ENCODE peak calls at places on chromosomes 11 and 22, in seven cellular contexts. W is neuronal stem cell, N is H9, G is IMR-90, F is mesenchymal stem cell, R is mesendoderm, Q is H1. T is an unnamed sample.

GRCh38 chr11:25794804-25795203 is 537.1 kb upstream of the ANO3 start:
- DNase-seq in W (no peak), N (peak), F (no peak), R (peak), Q (no peak), G (no peak), T (no peak)

GRCh38 chr11:8229299-8230177 is 34.1 kb downstream of the LMO1 start:
- DNase-seq in G (no peak), F (no peak), N (no peak), R (no peak), Q (no peak), W (no peak), T (no peak)

GRCh38 chr11:96827164-96827563 is 437.4 kb downstream of the JRKL start:
- DNase-seq in N (no peak), G (peak), Q (no peak), R (peak), F (peak), W (peak), T (no peak)

GRCh38 chr11:78961186-78961782 is 386.6 kb upstream of the NARS2 start:
- DNase-seq in N (peak), Q (peak), F (peak), G (peak), W (peak), R (peak), T (peak)

GRCh38 chr11:71178076-71178475 is 74.3 kb downstream of the SHANK2 start:
- DNase-seq in W (no peak), N (no peak), F (peak), R (no peak), G (no peak), Q (no peak), T (no peak)

GRCh38 chr22:39306456-39307361 is 12.7 kb downstream of the RPL3 start:
- DNase-seq in N (peak), F (peak), Q (peak), G (no peak), W (no peak), R (peak), T (peak)

GRCh38 chr22:23359583-23360123 is 179.3 kb downstream of the BCR start:
- DNase-seq in R (no peak), Q (no peak), N (no peak), G (no peak), W (no peak), F (no peak), T (no peak)

GRCh38 chr11:68841718-68842426 is at the start of gene CPT1A:
- DNase-seq in W (no peak), R (no peak), Q (peak), F (peak), G (peak), N (peak), T (peak)

GRCh38 chr11:132427611-132428010 is 1057.2 kb downstream of the NTM start:
- DNase-seq in G (no peak), Q (no peak), R (no peak), F (no peak), W (no peak), N (no peak), T (no peak)

GRCh38 chr11:68956142-68956541 is 24.6 kb downstream of the MRGPRD start:
- DNase-seq in F (no peak), Q (peak), W (no peak), R (peak), N (peak), G (no peak), T (no peak)

GRCh38 chr11:27312110-27312509 is 50.9 kb downstream of the CCDC34 start:
- DNase-seq in Q (no peak), R (no peak), F (peak), N (no peak), G (no peak), W (no peak), T (no peak)

GRCh38 chr22:19723165-19723989 is at the start of gene GP1BB:
- DNase-seq in G (no peak), F (peak), N (peak), W (no peak), Q (peak), R (peak), T (peak)

GRCh38 chr22:31692186-31692886 is 30.3 kb upstream of the PISD start:
- DNase-seq in F (peak), R (no peak), Q (no peak), G (peak), N (no peak), W (no peak), T (no peak)

GRCh38 chr11:17219016-17219415 is 11.2 kb upstream of the PIK3C2A start:
- DNase-seq in W (no peak), N (no peak), G (no peak), F (no peak), R (no peak), Q (no peak), T (peak)

GRCh38 chr11:91664521-91664920 is 560.1 kb upstream of the FAT3 start:
- DNase-seq in W (no peak), G (no peak), Q (no peak), R (peak), F (no peak), N (no peak), T (no peak)

GRCh38 chr11:66146940-66147339 is 76.9 kb downstream of the PACS1 start:
- DNase-seq in Q (no peak), R (no peak), N (no peak), G (no peak), W (no peak), F (no peak), T (no peak)
- H2AK5ac ChIP-seq in Q (no peak), R (no peak), N (no peak), G (peak), W (no peak), F (no peak), T (no peak)

GRCh38 chr11:66612458-66612857 is 4.0 kb upstream of the RBM14 start:
- DNase-seq in F (no peak), Q (no peak), N (no peak), R (no peak), G (no peak), W (no peak), T (no peak)

GRCh38 chr11:66614073-66614472 is 2.4 kb upstream of the RBM14 start:
- DNase-seq in F (no peak), G (no peak), N (no peak), Q (no peak), R (no peak), W (no peak), T (no peak)

GRCh38 chr11:66616379-66617147 is at the start of gene RBM14:
- DNase-seq in Q (peak), N (peak), W (peak), F (peak), G (peak), R (peak), T (peak)

GRCh38 chr11:66619080-66619554 is 2.7 kb downstream of the RBM14 start:
- DNase-seq in Q (no peak), F (peak), R (peak), N (no peak), W (no peak), G (peak), T (peak)

DNA sequence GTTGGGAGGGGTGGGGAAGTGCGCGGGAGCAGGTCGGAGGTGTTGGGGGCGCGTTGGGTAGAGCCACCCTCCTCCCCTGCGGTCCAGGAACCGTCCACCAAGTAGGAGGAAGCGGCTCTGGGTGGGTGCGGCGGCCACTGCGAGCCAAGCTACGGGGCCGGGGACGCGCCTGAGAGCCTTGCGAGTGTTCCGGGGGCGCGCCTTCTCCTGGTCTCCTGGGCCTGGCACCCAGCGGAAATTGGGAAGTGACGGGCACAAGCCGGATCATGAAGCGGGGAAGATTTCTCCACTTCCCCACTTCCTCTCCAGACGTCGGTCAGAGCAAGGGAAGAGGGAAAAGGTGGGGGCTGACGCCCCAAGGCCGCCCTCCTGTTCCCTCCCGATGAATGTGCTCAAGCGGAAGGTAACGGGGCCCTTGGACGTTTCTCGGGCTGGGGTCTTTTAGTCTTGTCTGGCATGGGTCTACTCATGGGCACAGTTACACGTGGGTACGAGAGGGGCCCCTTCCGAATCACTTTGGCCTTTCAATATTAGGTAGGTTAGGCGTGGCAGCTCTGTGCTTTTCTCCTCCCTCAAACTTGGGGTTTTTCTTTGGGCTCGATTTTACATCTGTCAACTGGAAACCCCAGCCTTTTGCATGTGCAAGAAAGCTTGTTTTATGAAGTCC is 851 bp downstream of the RBM14 start:
- DNase-seq in W (no peak), F (no peak), G (no peak), Q (no peak), N (no peak), R (no peak), T (peak)
- H4K8ac ChIP-seq in W (no peak), F (no peak), G (peak), Q (peak), N (no peak), R (no peak), T (peak)

DNA sequence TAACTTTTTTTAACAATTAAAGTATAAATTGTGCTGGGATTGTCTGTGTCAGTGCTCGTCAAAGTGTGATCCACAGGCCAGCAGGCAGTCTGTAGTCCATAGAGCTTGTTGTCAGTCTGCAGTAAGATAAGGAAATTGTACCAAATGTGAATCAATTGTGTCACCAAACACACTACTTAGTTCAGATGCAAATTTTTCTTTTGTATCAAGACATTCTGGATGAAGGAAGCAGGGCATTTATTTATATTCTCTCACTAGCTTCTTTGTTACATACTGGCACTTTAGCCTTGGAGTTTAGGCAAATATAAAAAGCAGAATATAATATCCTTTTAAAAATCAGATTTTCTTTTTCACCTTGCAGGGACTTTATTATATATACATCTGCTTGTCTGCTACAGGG is 121.0 kb downstream of the WNT11 start:
- DNase-seq in N (no peak), G (no peak), F (no peak), Q (no peak), W (no peak), R (no peak), T (no peak)
- H2AK5ac ChIP-seq in N (no peak), G (no peak), F (no peak), Q (no peak), W (no peak), R (no peak), T (no peak)

GRCh38 chr22:49347376-49347775 is 480.3 kb downstream of the BRD1 start:
- DNase-seq in W (no peak), F (no peak), G (no peak), R (no peak), N (no peak), Q (no peak), T (no peak)

GRCh38 chr22:49348631-49349030 is 479.0 kb downstream of the BRD1 start:
- DNase-seq in F (no peak), N (no peak), R (no peak), Q (no peak), G (no peak), W (no peak), T (no peak)

GRCh38 chr22:49340406-49340805 is 487.3 kb downstream of the BRD1 start:
- DNase-seq in N (no peak), G (no peak), Q (no peak), R (no peak), F (no peak), W (no peak), T (no peak)

GRCh38 chr22:49345896-49346295 is 481.8 kb downstream of the BRD1 start:
- DNase-seq in G (no peak), Q (no peak), F (no peak), R (no peak), N (no peak), W (no peak), T (no peak)

GRCh38 chr22:49344196-49344595 is 483.5 kb downstream of the BRD1 start:
- DNase-seq in N (peak), G (no peak), R (no peak), Q (no peak), F (no peak), W (no peak), T (no peak)
- H4K8ac ChIP-seq in N (no peak), G (no peak), R (no peak), Q (no peak), F (no peak), W (no peak), T (no peak)

DNA sequence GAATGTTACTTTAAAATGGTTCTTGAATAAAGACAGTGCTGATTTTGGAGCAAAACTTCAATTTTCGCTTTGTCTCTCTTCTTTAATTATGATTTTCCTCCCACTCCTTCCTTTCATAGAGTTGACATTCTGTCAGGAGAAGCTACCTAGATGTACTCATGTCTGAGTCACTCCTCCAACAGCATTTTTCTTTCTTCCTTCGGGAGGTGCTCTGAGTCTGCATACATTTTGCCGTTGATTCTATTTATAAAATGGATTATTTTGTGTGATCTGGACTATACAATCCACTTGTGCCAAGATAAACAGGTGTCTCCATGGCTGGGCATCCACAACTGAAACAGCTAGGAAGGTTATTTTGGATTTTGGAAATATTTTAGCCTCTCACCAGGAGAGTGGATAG is 588.3 kb upstream of the ANO5 start:
- DNase-seq in N (no peak), W (no peak), Q (no peak), R (no peak), F (no peak), G (no peak), T (no peak)
- H2AK5ac ChIP-seq in N (no peak), W (no peak), Q (no peak), R (no peak), F (no peak), G (no peak), T (no peak)

DNA sequence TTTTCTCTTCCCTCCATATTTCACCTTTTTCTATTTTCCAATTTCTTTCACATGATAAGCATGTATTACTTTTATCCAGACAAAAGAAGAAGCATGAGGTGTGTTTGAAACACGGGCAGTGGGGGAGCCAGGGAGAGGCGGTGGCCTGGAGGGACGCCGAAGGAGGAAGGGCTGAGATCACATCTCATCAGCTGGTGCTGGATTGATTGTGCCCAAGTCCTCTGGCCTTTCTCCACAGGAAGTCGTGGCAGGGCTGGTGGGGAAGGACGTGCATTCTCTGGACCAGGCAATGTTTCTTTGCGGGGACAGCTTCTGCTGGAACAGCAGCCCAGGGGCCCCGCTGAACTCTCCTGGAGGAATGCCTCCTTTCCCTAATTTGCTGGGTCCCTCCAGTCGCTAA is 82.9 kb downstream of the MIAT start:
- DNase-seq in Q (no peak), F (no peak), N (no peak), G (no peak), R (peak), W (no peak), T (no peak)
- H4K8ac ChIP-seq in Q (peak), F (no peak), N (no peak), G (no peak), R (no peak), W (no peak), T (no peak)

T was measured in trophoblast cell.